ENCODE peak calls at places on chromosome X, in eight cellular contexts. One of them, this sample, is unnamed.

GRCh38 chrX:18701621-18702361 is 5.7 kb upstream of the PPEF1 start:
- DNase-seq in NCI-H1694: no peak
- DNase-seq in activated naive CD4-positive, alpha-beta T cell treated with Interleukin-2 at 50 U/mL for 16 hours: no peak
- DNase-seq in IMR-90: peak
- DNase-seq in CD8-positive, alpha-beta T cell: no peak
- DNase-seq in WTC11: no peak
- DNase-seq in DMS 273 treated with DMSO at 0.1 percent for 48 hours: no peak
- DNase-seq in RWPE1: peak
- DNase-seq in this sample: no peak

GRCh38 chrX:110286126-110286525 is 31.8 kb downstream of the AMMECR1 start:
- DNase-seq in WTC11: no peak
- DNase-seq in activated naive CD4-positive, alpha-beta T cell treated with Interleukin-2 at 50 U/mL for 16 hours: no peak
- DNase-seq in RWPE1: peak
- DNase-seq in CD8-positive, alpha-beta T cell: no peak
- DNase-seq in IMR-90: peak
- DNase-seq in DMS 273 treated with DMSO at 0.1 percent for 48 hours: no peak
- DNase-seq in NCI-H1694: no peak
- DNase-seq in this sample: no peak

GRCh38 chrX:82813671-82814078 is 694.4 kb upstream of the POU3F4 start:
- DNase-seq in WTC11: no peak
- DNase-seq in IMR-90: peak
- DNase-seq in activated naive CD4-positive, alpha-beta T cell treated with Interleukin-2 at 50 U/mL for 16 hours: no peak
- DNase-seq in NCI-H1694: no peak
- DNase-seq in DMS 273 treated with DMSO at 0.1 percent for 48 hours: no peak
- DNase-seq in RWPE1: peak
- DNase-seq in CD8-positive, alpha-beta T cell: no peak
- DNase-seq in this sample: no peak

GRCh38 chrX:70452143-70452733 is 7.6 kb downstream of the DLG3 start:
- DNase-seq in activated naive CD4-positive, alpha-beta T cell treated with Interleukin-2 at 50 U/mL for 16 hours: peak
- DNase-seq in IMR-90: peak
- DNase-seq in WTC11: peak
- DNase-seq in DMS 273 treated with DMSO at 0.1 percent for 48 hours: no peak
- DNase-seq in NCI-H1694: peak
- DNase-seq in RWPE1: no peak
- DNase-seq in CD8-positive, alpha-beta T cell: peak
- DNase-seq in this sample: peak

GRCh38 chrX:10043386-10043785 is 76.2 kb downstream of the CLDN34 start:
- DNase-seq in activated naive CD4-positive, alpha-beta T cell treated with Interleukin-2 at 50 U/mL for 16 hours: no peak
- DNase-seq in NCI-H1694: no peak
- DNase-seq in CD8-positive, alpha-beta T cell: no peak
- DNase-seq in WTC11: no peak
- DNase-seq in RWPE1: no peak
- DNase-seq in DMS 273 treated with DMSO at 0.1 percent for 48 hours: no peak
- DNase-seq in IMR-90: no peak
- DNase-seq in this sample: no peak

GRCh38 chrX:24862343-24862742 is 153.4 kb downstream of the ARX start:
- DNase-seq in RWPE1: no peak
- DNase-seq in WTC11: no peak
- DNase-seq in activated naive CD4-positive, alpha-beta T cell treated with Interleukin-2 at 50 U/mL for 16 hours: no peak
- DNase-seq in NCI-H1694: no peak
- DNase-seq in DMS 273 treated with DMSO at 0.1 percent for 48 hours: no peak
- DNase-seq in CD8-positive, alpha-beta T cell: no peak
- DNase-seq in IMR-90: peak
- DNase-seq in this sample: no peak

GRCh38 chrX:5708209-5708608 is 520.5 kb downstream of the NLGN4X start:
- DNase-seq in DMS 273 treated with DMSO at 0.1 percent for 48 hours: no peak
- DNase-seq in RWPE1: no peak
- DNase-seq in IMR-90: no peak
- DNase-seq in WTC11: no peak
- DNase-seq in CD8-positive, alpha-beta T cell: no peak
- DNase-seq in NCI-H1694: no peak
- DNase-seq in activated naive CD4-positive, alpha-beta T cell treated with Interleukin-2 at 50 U/mL for 16 hours: no peak
- DNase-seq in this sample: no peak

GRCh38 chrX:37997096-37997495 is 9.3 kb upstream of the SYTL5 start:
- DNase-seq in activated naive CD4-positive, alpha-beta T cell treated with Interleukin-2 at 50 U/mL for 16 hours: no peak
- DNase-seq in RWPE1: no peak
- DNase-seq in CD8-positive, alpha-beta T cell: no peak
- DNase-seq in IMR-90: no peak
- DNase-seq in DMS 273 treated with DMSO at 0.1 percent for 48 hours: no peak
- DNase-seq in WTC11: no peak
- DNase-seq in NCI-H1694: no peak
- DNase-seq in this sample: no peak

GRCh38 chrX:119089619-119090018 is 16.8 kb downstream of the CT47C1 start:
- DNase-seq in CD8-positive, alpha-beta T cell: no peak
- DNase-seq in IMR-90: no peak
- DNase-seq in WTC11: no peak
- DNase-seq in DMS 273 treated with DMSO at 0.1 percent for 48 hours: no peak
- DNase-seq in NCI-H1694: no peak
- DNase-seq in activated naive CD4-positive, alpha-beta T cell treated with Interleukin-2 at 50 U/mL for 16 hours: no peak
- DNase-seq in RWPE1: no peak
- DNase-seq in this sample: no peak

GRCh38 chrX:45070116-45071007 is 130.3 kb downstream of the DIPK2B start:
- DNase-seq in CD8-positive, alpha-beta T cell: no peak
- DNase-seq in IMR-90: peak
- DNase-seq in DMS 273 treated with DMSO at 0.1 percent for 48 hours: no peak
- DNase-seq in RWPE1: peak
- DNase-seq in NCI-H1694: peak
- DNase-seq in WTC11: no peak
- DNase-seq in activated naive CD4-positive, alpha-beta T cell treated with Interleukin-2 at 50 U/mL for 16 hours: no peak
- DNase-seq in this sample: no peak

GRCh38 chrX:13418126-13419091 is 98.6 kb upstream of the ATXN3L start:
- DNase-seq in activated naive CD4-positive, alpha-beta T cell treated with Interleukin-2 at 50 U/mL for 16 hours: no peak
- DNase-seq in RWPE1: peak
- DNase-seq in DMS 273 treated with DMSO at 0.1 percent for 48 hours: no peak
- DNase-seq in NCI-H1694: no peak
- DNase-seq in CD8-positive, alpha-beta T cell: no peak
- DNase-seq in WTC11: no peak
- DNase-seq in IMR-90: peak
- DNase-seq in this sample: no peak

GRCh38 chrX:114462266-114462665 is 121.6 kb upstream of the HTR2C start:
- DNase-seq in WTC11: no peak
- DNase-seq in DMS 273 treated with DMSO at 0.1 percent for 48 hours: no peak
- DNase-seq in NCI-H1694: no peak
- DNase-seq in CD8-positive, alpha-beta T cell: no peak
- DNase-seq in activated naive CD4-positive, alpha-beta T cell treated with Interleukin-2 at 50 U/mL for 16 hours: no peak
- DNase-seq in RWPE1: no peak
- DNase-seq in IMR-90: no peak
- DNase-seq in this sample: no peak

GRCh38 chrX:57595381-57595811 is 3.6 kb downstream of the ZXDB start:
- DNase-seq in IMR-90: peak
- DNase-seq in NCI-H1694: no peak
- DNase-seq in CD8-positive, alpha-beta T cell: no peak
- DNase-seq in activated naive CD4-positive, alpha-beta T cell treated with Interleukin-2 at 50 U/mL for 16 hours: no peak
- DNase-seq in DMS 273 treated with DMSO at 0.1 percent for 48 hours: no peak
- DNase-seq in RWPE1: peak
- DNase-seq in WTC11: no peak
- DNase-seq in this sample: no peak

GRCh38 chrX:10235851-10236250 is 79.1 kb downstream of the CLCN4 start:
- DNase-seq in DMS 273 treated with DMSO at 0.1 percent for 48 hours: no peak
- DNase-seq in activated naive CD4-positive, alpha-beta T cell treated with Interleukin-2 at 50 U/mL for 16 hours: no peak
- DNase-seq in WTC11: no peak
- DNase-seq in CD8-positive, alpha-beta T cell: no peak
- DNase-seq in RWPE1: no peak
- DNase-seq in IMR-90: peak
- DNase-seq in NCI-H1694: no peak
- DNase-seq in this sample: no peak

GRCh38 chrX:43688586-43688985 is 32.5 kb downstream of the MAOA start:
- DNase-seq in DMS 273 treated with DMSO at 0.1 percent for 48 hours: no peak
- DNase-seq in activated naive CD4-positive, alpha-beta T cell treated with Interleukin-2 at 50 U/mL for 16 hours: no peak
- DNase-seq in WTC11: no peak
- DNase-seq in RWPE1: no peak
- DNase-seq in NCI-H1694: no peak
- DNase-seq in IMR-90: no peak
- DNase-seq in CD8-positive, alpha-beta T cell: no peak
- DNase-seq in this sample: no peak

GRCh38 chrX:69186651-69187050 is 21.4 kb upstream of the PJA1 start:
- DNase-seq in activated naive CD4-positive, alpha-beta T cell treated with Interleukin-2 at 50 U/mL for 16 hours: no peak
- DNase-seq in RWPE1: no peak
- DNase-seq in WTC11: no peak
- DNase-seq in DMS 273 treated with DMSO at 0.1 percent for 48 hours: no peak
- DNase-seq in CD8-positive, alpha-beta T cell: no peak
- DNase-seq in NCI-H1694: no peak
- DNase-seq in IMR-90: no peak
- DNase-seq in this sample: no peak

GRCh38 chrX:39665830-39666518 is 431.8 kb downstream of the BCOR start:
- DNase-seq in NCI-H1694: no peak
- DNase-seq in RWPE1: no peak
- DNase-seq in DMS 273 treated with DMSO at 0.1 percent for 48 hours: no peak
- DNase-seq in IMR-90: peak
- DNase-seq in WTC11: no peak
- DNase-seq in CD8-positive, alpha-beta T cell: no peak
- DNase-seq in activated naive CD4-positive, alpha-beta T cell treated with Interleukin-2 at 50 U/mL for 16 hours: no peak
- DNase-seq in this sample: no peak

This sample was measured in nucleus accumbens.